ENCODE peak calls at places on chromosomes 6 and 20, in seven cellular contexts. R is spleen, K is suprapubic skin, M is tibial nerve, S is body of pancreas, Q is testis, O is H54. D is an unnamed sample.

GRCh38 chr6:134003542-134003951 is 48.9 kb downstream of the SLC2A12 start:
- DNase-seq in K (no peak), O (no peak), Q (no peak), S (no peak), M (no peak), R (no peak), D (no peak)

GRCh38 chr6:43091592-43091991 is 15.5 kb downstream of the PTK7 start:
- DNase-seq in K (no peak), M (no peak), O (no peak), Q (no peak), R (no peak), S (no peak), D (no peak)

GRCh38 chr6:18405477-18406293 is 18.5 kb downstream of the RNF144B start:
- DNase-seq in M (no peak), K (no peak), S (no peak), O (peak; percentile 25), Q (no peak), R (no peak), D (no peak)

GRCh38 chr20:8305449-8305978 is 173.4 kb downstream of the PLCB1 start:
- DNase-seq in S (peak; percentile 78), Q (peak; percentile 85), O (peak; percentile 6), M (peak; percentile 25), R (peak; percentile 85), K (peak; percentile 60), D (no peak)

GRCh38 chr20:50762435-50763201 is 31.2 kb downstream of the PARD6B start:
- DNase-seq in Q (peak; percentile 81), M (no peak), S (peak; percentile 80), O (peak; percentile 33), R (no peak), K (peak; percentile 69), D (peak; percentile 87)

GRCh38 chr6:140079328-140079727 is 704.9 kb upstream of the CITED2 start:
- DNase-seq in Q (peak; percentile 68), S (peak; percentile 52), M (no peak), O (no peak), K (no peak), R (no peak), D (no peak)

GRCh38 chr6:43921039-43921438 is 151.0 kb downstream of the VEGFA start:
- DNase-seq in Q (no peak), R (peak; percentile 41), M (no peak), K (no peak), O (no peak), S (no peak), D (no peak)

GRCh38 chr6:89483111-89483720 is 50.3 kb downstream of the ANKRD6 start:
- DNase-seq in K (no peak), O (no peak), Q (peak; percentile 52), S (peak; percentile 18), R (no peak), M (no peak), D (no peak)

GRCh38 chr6:31663961-31664789 is 622 bp downstream of the GPANK1 start:
- DNase-seq in Q (peak; percentile 33), O (peak; percentile 85), S (no peak), K (peak; percentile 81), M (peak; percentile 63), R (peak; percentile 82), D (no peak)

GRCh38 chr6:31664790-31665500 is at the start of gene GPANK1:
- DNase-seq in S (peak; percentile 87), R (peak; percentile 94), K (peak; percentile 95), M (peak; percentile 95), Q (peak; percentile 97), O (peak; percentile 81), D (peak; percentile 90)

GRCh38 chr6:31663087-31663960 is 1.5 kb downstream of the GPANK1 start:
- DNase-seq in S (no peak), M (no peak), K (no peak), R (no peak), O (no peak), Q (no peak), D (no peak)

GRCh38 chr6:31666337-31666960 is 569 bp downstream of the CSNK2B start:
- DNase-seq in Q (no peak), O (no peak), K (no peak), M (no peak), S (no peak), R (peak; percentile 81), D (no peak)

DNA sequence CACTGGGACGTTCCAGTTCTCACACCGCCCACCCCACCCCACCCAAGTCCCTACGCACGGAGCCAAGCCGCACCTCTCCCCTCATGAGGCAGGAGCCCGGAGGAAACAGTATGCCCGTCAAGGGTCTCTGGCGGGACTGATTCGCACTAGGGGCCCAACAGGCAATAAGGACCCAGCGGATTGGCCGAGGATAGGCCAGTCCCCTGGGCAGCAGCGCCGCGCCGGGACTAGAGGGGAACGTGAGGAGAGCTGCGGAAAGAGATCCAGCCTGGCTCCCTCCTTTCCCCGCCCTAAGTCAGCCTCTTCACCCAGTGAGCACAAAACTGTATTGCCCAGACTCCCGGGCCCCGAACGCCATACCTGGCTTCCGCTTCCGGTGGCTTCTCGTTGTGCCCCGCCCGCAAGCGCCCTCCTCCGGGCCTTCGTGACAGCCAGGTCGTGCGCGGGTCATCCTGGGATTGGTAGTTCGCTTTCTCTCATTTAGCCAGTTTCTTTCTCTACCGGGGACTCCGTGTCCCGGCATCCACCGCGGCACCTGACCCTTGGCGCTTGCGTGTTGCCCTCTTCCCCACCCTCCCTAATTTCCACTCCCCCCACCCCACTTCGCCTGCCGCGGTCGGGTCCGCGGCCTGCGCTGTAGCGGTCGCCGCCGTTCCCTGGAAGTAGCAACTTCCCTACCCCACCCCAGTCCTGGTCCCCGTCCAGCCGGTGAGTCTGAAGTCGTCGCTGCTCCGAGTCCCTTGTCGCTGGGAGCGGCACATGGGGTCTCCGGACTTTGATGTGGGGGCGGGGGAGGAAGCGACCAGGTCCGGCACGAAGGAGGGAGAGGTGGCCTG is at the start of gene CSNK2B:
- DNase-seq in M (peak; percentile 98), Q (peak; percentile 100), K (peak; percentile 100), O (peak; percentile 95), S (peak; percentile 98), R (peak; percentile 100), D (peak; percentile 99)
- TF ChIP-seq POLR2A in M (peak; percentile 73), Q (no peak), K (peak; percentile 53), O (peak; percentile 40), S (peak; percentile 91), R (peak; percentile 26), D (peak; percentile 64)

GRCh38 chr6:26251354-26252081 is 113.5 kb upstream of the BTN3A2 start:
- DNase-seq in R (peak; percentile 87), K (no peak), S (no peak), M (peak; percentile 16), Q (peak; percentile 76), O (no peak), D (peak; percentile 69)

GRCh38 chr6:26250806-26251075 is 114.3 kb upstream of the BTN3A2 start:
- DNase-seq in M (no peak), Q (peak; percentile 49), S (no peak), O (no peak), K (no peak), R (no peak), D (no peak)

GRCh38 chr6:26246553-26246952 is 118.4 kb upstream of the BTN3A2 start:
- DNase-seq in Q (no peak), K (no peak), M (no peak), R (no peak), O (no peak), S (no peak), D (no peak)

GRCh38 chr6:26249709-26249958 is 115.4 kb upstream of the BTN3A2 start:
- DNase-seq in M (no peak), R (peak; percentile 79), K (no peak), S (no peak), O (no peak), Q (no peak), D (no peak)

DNA sequence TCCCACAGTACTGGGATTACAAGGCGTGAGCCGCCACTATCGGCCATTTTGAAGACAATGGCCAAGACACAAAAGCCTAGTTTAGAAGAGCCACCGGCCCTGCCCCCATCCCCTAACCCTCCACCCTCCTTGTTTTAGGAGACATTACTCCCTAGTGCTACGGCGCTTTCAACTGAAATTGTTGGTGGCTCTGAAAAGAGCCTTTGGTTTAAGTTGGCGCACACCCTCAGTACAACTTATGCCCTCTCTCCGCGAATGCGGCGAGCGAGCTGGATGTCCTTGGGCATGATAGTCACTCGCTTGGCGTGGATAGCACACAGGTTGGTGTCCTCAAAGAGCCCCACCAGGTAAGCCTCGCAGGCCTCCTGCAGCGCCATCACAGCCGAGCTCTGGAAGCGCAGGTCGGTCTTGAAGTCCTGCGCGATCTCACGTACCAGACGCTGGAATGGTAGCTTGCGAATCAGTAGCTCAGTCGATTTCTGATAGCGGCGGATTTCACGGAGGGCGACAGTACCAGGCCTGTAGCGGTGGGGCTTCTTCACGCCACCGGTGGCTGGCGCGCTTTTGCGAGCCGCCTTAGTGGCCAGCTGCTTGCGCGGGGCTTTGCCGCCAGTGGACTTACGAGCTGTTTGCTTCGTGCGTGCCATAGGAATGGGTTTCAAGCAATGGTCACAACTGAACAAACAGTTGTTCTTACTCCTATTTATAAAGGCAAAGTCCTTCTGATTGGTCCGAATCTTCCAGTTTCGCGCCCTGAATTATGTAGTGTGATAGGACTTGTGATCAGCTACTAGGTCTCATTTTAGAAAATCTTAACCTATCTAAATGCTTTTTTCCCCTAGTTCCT is 114.8 kb upstream of the BTN3A2 start:
- DNase-seq in M (peak; percentile 17), R (peak; percentile 94), K (peak; percentile 72), S (no peak), O (no peak), Q (peak; percentile 78), D (peak; percentile 77)
- TF ChIP-seq POLR2A in M (no peak), R (peak; percentile 84), K (no peak), S (peak; percentile 51), O (peak; percentile 76), Q (no peak), D (peak; percentile 32)

GRCh38 chr6:109182590-109182989 is 87.3 kb downstream of the CEP57L1 start:
- DNase-seq in S (no peak), M (no peak), Q (no peak), K (no peak), O (no peak), R (no peak), D (no peak)

GRCh38 chr6:109187399-109188114 is 92.2 kb downstream of the CEP57L1 start:
- DNase-seq in M (peak; percentile 60), S (peak; percentile 72), R (peak; percentile 79), K (no peak), Q (peak; percentile 63), O (no peak), D (peak; percentile 56)

GRCh38 chr6:109186012-109186411 is 90.7 kb downstream of the CEP57L1 start:
- DNase-seq in R (no peak), Q (no peak), K (no peak), M (no peak), S (no peak), O (no peak), D (no peak)

GRCh38 chr6:109183109-109183508 is 87.8 kb downstream of the CEP57L1 start:
- DNase-seq in K (no peak), R (no peak), S (no peak), O (no peak), Q (no peak), M (no peak), D (no peak)

DNA sequence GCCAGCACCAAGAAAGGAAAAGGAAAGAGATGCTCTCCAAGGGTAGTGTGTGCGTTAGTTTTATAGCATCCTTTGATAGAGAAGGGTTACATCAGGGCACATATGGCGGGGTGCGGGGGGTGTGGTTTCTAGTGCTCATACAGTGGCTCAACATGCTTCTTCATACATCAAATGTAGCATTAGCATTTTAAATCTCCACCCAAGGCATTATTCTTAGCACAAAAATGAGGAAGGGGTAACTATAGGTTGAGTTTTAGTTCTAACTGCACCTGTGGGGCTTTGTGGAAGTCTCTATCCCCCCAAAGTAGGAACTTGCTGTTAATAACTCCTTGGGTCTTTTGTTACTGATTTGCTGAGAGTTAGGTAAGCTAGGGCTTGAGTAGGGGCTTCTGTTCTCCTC is 89.3 kb downstream of the CEP57L1 start:
- DNase-seq in O (no peak), M (no peak), R (no peak), K (no peak), S (no peak), Q (no peak), D (no peak)
- TF ChIP-seq POLR2A in O (no peak), M (no peak), R (no peak), K (no peak), S (no peak), Q (no peak), D (no peak)

GRCh38 chr6:33410711-33411631 is at the start of gene PHF1:
- DNase-seq in R (peak; percentile 95), S (peak; percentile 80), O (no peak), M (peak; percentile 31), K (peak; percentile 89), Q (peak; percentile 42), D (no peak)
- TF ChIP-seq POLR2A in R (no peak), S (peak; percentile 54), O (peak; percentile 57), M (no peak), K (no peak), Q (no peak), D (no peak)

D was measured in breast epithelium.